ENCODE peak calls at places on chromosomes 4 and X, in nine cellular contexts. O is CD8-positive, alpha-beta T cell; J is right cardiac atrium; B is effector memory CD4-positive, alpha-beta T cell; N is tibial artery; Y is astrocyte; M is HCT116; P is left ventricle myocardium inferior; F is hepatocyte. W is an unnamed sample. For H3K27me3 and H3K4me1, the result is how much of the 10 kb centered on the place peaks cover.

GRCh38 chr4:110630621-110631402 is 7.9 kb upstream of the PITX2 start:
- DNase-seq in O (no peak), J (no peak), B (no peak), N (no peak), Y (no peak), M (no peak), P (no peak), F (no peak), W (no peak)

GRCh38 chr4:140252144-140252741 is 98.3 kb upstream of the MAML3 start:
- DNase-seq in O (no peak), J (no peak), B (no peak), N (no peak), Y (peak), M (no peak), P (no peak), F (peak), W (no peak)

GRCh38 chr4:150986085-150986484 is 29.0 kb downstream of the LRBA start:
- DNase-seq in O (no peak), J (no peak), B (no peak), N (no peak), Y (no peak), M (no peak), P (no peak), F (no peak), W (no peak)

GRCh38 chr4:1048781-1049590 is 37.6 kb downstream of the FGFRL1 start:
- DNase-seq in O (peak), J (peak), B (no peak), N (no peak), Y (no peak), M (no peak), P (peak), F (no peak), W (no peak)

GRCh38 chr4:113384600-113384999 is 335.1 kb downstream of the ANK2 start:
- DNase-seq in O (no peak), J (no peak), B (no peak), N (no peak), Y (peak), M (peak), P (no peak), F (no peak), W (no peak)

GRCh38 chr4:126807132-126807531 is 825.6 kb upstream of the INTU start:
- DNase-seq in O (no peak), J (no peak), B (no peak), N (no peak), Y (no peak), M (no peak), P (no peak), F (no peak), W (peak)

GRCh38 chrX:40008841-40009461 is 88.8 kb downstream of the BCOR start:
- DNase-seq in O (no peak), J (peak), B (no peak), N (no peak), Y (no peak), M (no peak), P (peak), F (peak), W (no peak)

GRCh38 chrX:97806238-97806637 is 922.5 kb downstream of the RPA4 start:
- DNase-seq in O (no peak), J (no peak), B (no peak), N (no peak), Y (peak), M (no peak), P (no peak), F (no peak), W (no peak)

GRCh38 chrX:67543818-67544217 is at the start of gene AR:
- DNase-seq in O (no peak), J (peak), B (no peak), N (peak), Y (peak), M (no peak), P (peak), F (peak), W (peak)

GRCh38 chr4:53695540-53696463 is 104.5 kb upstream of the LNX1 start:
- DNase-seq in O (no peak), J (no peak), B (no peak), N (no peak), Y (no peak), M (no peak), P (no peak), F (no peak), W (no peak)

GRCh38 chr4:24912252-24913098 is at the start of gene CCDC149:
- DNase-seq in O (no peak), J (peak), B (no peak), N (peak), Y (peak), M (peak), P (peak), F (peak), W (peak)

GRCh38 chr4:64368741-64369140 is 40.5 kb downstream of the TECRL start:
- DNase-seq in O (no peak), J (no peak), B (no peak), N (no peak), Y (no peak), M (no peak), P (no peak), F (no peak), W (no peak)

DNA sequence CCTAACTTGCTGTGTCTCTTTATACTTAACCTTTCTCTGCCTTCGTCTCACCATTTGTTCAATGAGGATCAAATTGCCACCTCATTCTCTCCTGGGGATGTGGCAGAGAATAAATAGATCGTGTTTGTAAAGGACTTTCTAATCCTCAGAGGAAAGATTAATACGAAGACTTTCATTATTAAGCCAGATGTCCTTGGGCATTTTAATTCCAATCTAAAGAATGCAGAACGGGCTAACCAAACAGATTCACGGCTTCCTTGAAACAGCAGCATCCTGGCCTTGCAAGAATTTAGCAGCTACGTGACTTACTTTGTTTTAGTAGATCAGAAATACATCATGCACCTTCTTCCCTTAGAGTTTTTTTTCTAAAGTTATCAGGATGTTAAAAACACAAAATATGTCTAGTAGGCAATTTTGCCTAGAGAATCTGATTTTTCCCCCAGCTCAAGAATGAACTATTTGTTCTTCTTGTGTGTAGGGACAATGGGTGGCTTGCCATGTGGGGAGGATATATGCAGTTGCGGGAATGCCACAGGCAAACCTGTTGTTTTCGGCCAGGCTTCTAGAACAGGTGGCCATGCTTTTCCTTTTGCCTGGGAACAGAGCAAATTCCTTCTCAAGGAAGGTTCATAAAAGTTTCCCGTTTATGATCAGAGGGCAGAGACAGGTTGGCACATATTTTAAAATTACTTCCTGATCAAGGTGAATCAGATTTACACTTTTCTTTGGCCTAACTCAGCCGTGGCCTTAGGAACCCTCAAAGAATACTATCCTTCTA is 3.0 kb downstream of the MID1 start:
- DNase-seq in O (no peak), J (no peak), B (no peak), N (no peak), Y (no peak), M (no peak), P (no peak), F (no peak), W (peak)
- H3K27me3 ChIP-seq in O (under half), J (under half), B (under half), N (under half), Y (under half), M (under half), P (under half), F (under half), W (under half)

GRCh38 chr4:41014158-41014557 is 200.2 kb downstream of the APBB2 start:
- DNase-seq in O (no peak), J (no peak), B (no peak), N (no peak), Y (no peak), M (no peak), P (no peak), F (no peak), W (no peak)

GRCh38 chr4:41013746-41014145 is 200.6 kb downstream of the APBB2 start:
- DNase-seq in O (no peak), J (no peak), B (no peak), N (no peak), Y (no peak), M (no peak), P (no peak), F (no peak), W (no peak)

GRCh38 chr4:41009411-41009810 is 204.9 kb downstream of the APBB2 start:
- DNase-seq in O (no peak), J (no peak), B (no peak), N (no peak), Y (peak), M (no peak), P (no peak), F (no peak), W (no peak)

GRCh38 chr4:41015031-41015675 is 199.2 kb downstream of the APBB2 start:
- DNase-seq in O (no peak), J (no peak), B (no peak), N (no peak), Y (no peak), M (no peak), P (no peak), F (no peak), W (no peak)

DNA sequence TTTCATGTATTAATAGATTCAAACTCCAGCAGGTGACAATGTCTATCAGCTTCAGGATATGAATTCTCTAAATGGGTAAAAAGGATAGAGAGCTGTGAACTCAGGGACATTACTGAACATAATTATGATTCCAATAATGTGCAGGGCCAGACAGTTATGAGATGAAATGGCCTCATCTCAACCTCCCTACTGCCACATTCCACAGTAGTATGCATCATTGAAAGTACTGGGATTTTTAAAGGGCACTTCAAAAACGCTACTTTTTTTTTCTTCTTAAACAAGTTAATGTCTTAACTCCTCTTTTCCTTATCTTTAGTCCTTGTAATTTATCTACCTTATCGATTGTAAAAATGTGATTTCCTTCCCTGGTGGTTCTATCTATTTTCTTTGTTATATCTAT is 202.0 kb downstream of the APBB2 start:
- DNase-seq in O (no peak), J (no peak), B (no peak), N (no peak), Y (peak), M (no peak), P (no peak), F (no peak), W (no peak)
- H3K4me1 ChIP-seq in O (under half), J (under half), B (under half), N (under half), Y (under half), M (under half), P (under half), F (under half), W (under half)

DNA sequence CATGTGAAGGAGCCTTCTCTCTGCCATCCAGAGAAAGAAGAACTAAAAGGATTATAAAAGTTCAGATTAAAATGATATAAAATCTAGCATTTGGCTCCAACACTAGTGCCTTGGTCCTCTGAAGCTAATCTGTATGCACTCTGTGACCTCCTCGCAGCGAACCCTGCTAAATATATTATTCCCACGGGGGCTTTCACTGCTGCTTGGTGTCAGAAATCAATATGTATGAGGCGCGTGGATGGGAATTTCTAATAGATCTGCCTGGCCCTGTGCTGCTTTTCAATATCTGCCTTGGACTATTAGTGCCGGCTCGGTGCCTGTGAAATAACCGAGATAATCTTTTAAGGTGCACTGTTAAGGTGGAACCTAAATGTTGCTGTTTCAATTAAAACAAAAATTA is 69.7 kb downstream of the CXXC4 start:
- DNase-seq in O (no peak), J (no peak), B (no peak), N (no peak), Y (no peak), M (no peak), P (no peak), F (no peak), W (peak)
- H3K4me3 ChIP-seq in O (no peak), J (peak), B (no peak), N (peak), Y (peak), M (no peak), P (peak), F (no peak), W (no peak)

DNA sequence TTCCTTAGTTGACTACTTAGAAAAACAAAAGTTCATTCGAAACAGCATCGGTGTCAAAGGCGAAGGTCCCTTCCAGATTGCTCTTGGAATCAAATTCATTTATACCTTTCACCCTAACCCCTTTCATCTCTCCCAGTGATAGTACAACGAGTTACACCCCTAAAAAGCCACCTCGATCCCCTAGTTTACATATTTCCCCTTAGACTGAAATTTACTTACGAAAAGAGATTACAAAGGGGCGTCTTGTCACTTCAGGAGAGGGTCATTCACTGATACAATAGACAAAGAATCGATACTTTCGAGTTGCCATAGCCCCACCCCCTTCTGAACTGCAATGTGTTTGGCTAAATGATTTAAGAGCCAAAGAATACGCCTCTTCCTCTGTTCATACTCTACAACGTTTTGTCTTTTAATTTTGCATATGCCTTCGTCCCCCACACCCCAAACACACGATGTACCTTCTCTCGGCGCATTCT is 88.3 kb downstream of the HPRT1 start:
- DNase-seq in O (no peak), J (no peak), B (no peak), N (no peak), Y (no peak), M (no peak), P (no peak), F (no peak), W (peak)
- H3K27me3 ChIP-seq in O (under half), J (under half), B (half or more), N (under half), Y (under half), M (under half), P (under half), F (under half), W (under half)

GRCh38 chr4:19164334-19164733 is 1087.4 kb upstream of the SLIT2 start:
- DNase-seq in O (no peak), J (no peak), B (no peak), N (no peak), Y (no peak), M (no peak), P (no peak), F (no peak), W (no peak)
- H3K4me1 ChIP-seq in O (under half), J (under half), B (under half), N (under half), Y (under half), M (under half), P (under half), F (under half), W (under half)

GRCh38 chr4:70753630-70754029 is 31.9 kb downstream of the RUFY3 start:
- DNase-seq in O (no peak), J (no peak), B (no peak), N (no peak), Y (no peak), M (no peak), P (no peak), F (no peak), W (no peak)
- H3K4me3 ChIP-seq in O (no peak), J (no peak), B (no peak), N (no peak), Y (no peak), M (no peak), P (no peak), F (no peak), W (no peak)